ENCODE peak calls at places on chromosomes 1 and 21, in seven cellular contexts. Q is left ventricle myocardium inferior, X is GM10248, H is chondrocyte, M is thoracic aorta, B is tibial nerve, P is uterus. Z is an unnamed sample.

GRCh38 chr1:63498106-63498505 is 24.9 kb downstream of the ITGB3BP start:
- DNase-seq in Q (no peak), X (no peak), H (no peak), M (no peak), B (no peak), P (no peak), Z (no peak)

GRCh38 chr1:54474500-54475235 is 68.5 kb upstream of the SSBP3 start:
- DNase-seq in Q (no peak), X (no peak), H (no peak), M (no peak), B (no peak), P (peak), Z (no peak)

GRCh38 chr1:212458817-212459216 is 26.1 kb downstream of the NENF start:
- DNase-seq in Q (no peak), X (no peak), H (peak), M (no peak), B (no peak), P (no peak), Z (peak)

GRCh38 chr1:154902920-154903566 is 33.0 kb upstream of the KCNN3 start:
- DNase-seq in Q (no peak), X (no peak), H (no peak), M (no peak), B (no peak), P (no peak), Z (no peak)

GRCh38 chr1:2101531-2101930 is 51.3 kb downstream of the PRKCZ start:
- DNase-seq in Q (no peak), X (no peak), H (peak), M (no peak), B (no peak), P (no peak), Z (no peak)

GRCh38 chr21:36717901-36718465 is 19.1 kb downstream of the SIM2 start:
- DNase-seq in Q (no peak), X (no peak), H (no peak), M (no peak), B (no peak), P (no peak), Z (no peak)

GRCh38 chr21:45972353-45972715 is 9.2 kb upstream of the COL6A1 start:
- DNase-seq in Q (peak), X (no peak), H (no peak), M (no peak), B (no peak), P (no peak), Z (no peak)

GRCh38 chr1:89831462-89832113 is 10.8 kb downstream of the LRRC8D start:
- DNase-seq in Q (no peak), X (no peak), H (no peak), M (no peak), B (no peak), P (no peak), Z (no peak)

GRCh38 chr21:38325216-38325615 is 68.4 kb downstream of the KCNJ15 start:
- DNase-seq in Q (no peak), X (no peak), H (no peak), M (no peak), B (no peak), P (no peak), Z (no peak)

GRCh38 chr1:209307836-209308235 is 275.7 kb upstream of the CAMK1G start:
- DNase-seq in Q (no peak), X (no peak), H (no peak), M (no peak), B (no peak), P (no peak), Z (no peak)

GRCh38 chr1:112700290-112701226 is 6.4 kb downstream of the RHOC start:
- DNase-seq in Q (peak), X (peak), H (peak), M (peak), B (peak), P (peak), Z (peak)

GRCh38 chr1:6956488-6957159 is 171.4 kb downstream of the CAMTA1 start:
- DNase-seq in Q (no peak), X (no peak), H (no peak), M (no peak), B (no peak), P (no peak), Z (no peak)

GRCh38 chr1:110471131-110471530 is 20.2 kb downstream of the PROK1 start:
- DNase-seq in Q (no peak), X (no peak), H (no peak), M (no peak), B (no peak), P (no peak), Z (no peak)

GRCh38 chr1:189804352-189804751 is 673.3 kb downstream of the BRINP3 start:
- DNase-seq in Q (no peak), X (no peak), H (no peak), M (no peak), B (no peak), P (no peak), Z (no peak)

GRCh38 chr1:73194965-73195364 is 912.6 kb upstream of the NEGR1 start:
- DNase-seq in Q (no peak), X (no peak), H (no peak), M (no peak), B (no peak), P (no peak), Z (no peak)
- TF ChIP-seq CTCF in Q (no peak), X (no peak), H (no peak), M (no peak), B (no peak), P (no peak), Z (no peak)

GRCh38 chr1:184593612-184594011 is 161.0 kb downstream of the EDEM3 start:
- DNase-seq in Q (no peak), X (no peak), H (no peak), M (no peak), B (no peak), P (no peak), Z (no peak)

GRCh38 chr1:184595609-184596008 is 159.0 kb downstream of the EDEM3 start:
- DNase-seq in Q (no peak), X (no peak), H (no peak), M (no peak), B (no peak), P (no peak), Z (no peak)

GRCh38 chr1:184598403-184598802 is 156.3 kb downstream of the EDEM3 start:
- DNase-seq in Q (no peak), X (no peak), H (no peak), M (no peak), B (no peak), P (no peak), Z (no peak)

GRCh38 chr1:184597652-184598357 is 156.9 kb downstream of the EDEM3 start:
- DNase-seq in Q (no peak), X (no peak), H (no peak), M (no peak), B (no peak), P (no peak), Z (no peak)

DNA sequence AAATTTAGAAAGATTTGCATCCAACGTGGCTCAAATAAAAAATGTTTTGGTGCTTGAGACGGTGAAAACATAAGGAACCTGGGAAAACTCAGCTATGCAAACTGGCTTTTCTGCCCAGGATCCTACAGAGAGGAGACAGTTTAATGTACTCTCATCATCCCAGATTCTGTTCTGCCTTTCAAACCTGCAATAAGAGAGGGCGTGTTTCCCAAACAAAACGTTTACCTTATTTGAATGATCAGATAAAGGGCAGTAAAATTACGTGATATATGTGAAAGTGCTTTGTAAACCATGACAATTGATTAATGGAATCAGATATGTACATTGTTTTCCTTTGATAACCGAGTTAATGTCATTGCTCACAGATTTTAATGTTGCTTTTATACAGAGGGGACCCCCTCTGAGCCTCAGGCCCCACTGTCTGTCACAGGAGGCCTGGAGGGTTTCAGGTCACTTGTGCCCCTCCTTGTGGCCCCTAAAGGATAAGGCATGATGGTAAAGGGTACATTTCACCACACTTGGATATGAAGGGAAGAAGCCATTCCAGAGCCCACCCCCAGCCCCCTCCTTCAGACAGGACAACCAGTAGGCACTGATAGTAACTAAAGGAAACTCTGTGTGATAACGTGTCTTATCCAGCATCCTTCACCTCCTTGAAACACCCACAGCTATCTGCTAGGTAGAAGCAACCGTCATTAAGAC is 157.6 kb downstream of the EDEM3 start:
- DNase-seq in Q (no peak), X (no peak), H (no peak), M (no peak), B (no peak), P (no peak), Z (no peak)
- TF ChIP-seq CTCF in Q (peak), X (no peak), H (peak), M (no peak), B (no peak), P (no peak), Z (no peak)

GRCh38 chr1:153028771-153029170 is 2.2 kb upstream of the SPRR1B start:
- DNase-seq in Q (no peak), X (no peak), H (no peak), M (no peak), B (no peak), P (no peak), Z (no peak)
- TF ChIP-seq CTCF in Q (no peak), X (no peak), H (no peak), M (no peak), B (no peak), P (no peak), Z (no peak)

DNA sequence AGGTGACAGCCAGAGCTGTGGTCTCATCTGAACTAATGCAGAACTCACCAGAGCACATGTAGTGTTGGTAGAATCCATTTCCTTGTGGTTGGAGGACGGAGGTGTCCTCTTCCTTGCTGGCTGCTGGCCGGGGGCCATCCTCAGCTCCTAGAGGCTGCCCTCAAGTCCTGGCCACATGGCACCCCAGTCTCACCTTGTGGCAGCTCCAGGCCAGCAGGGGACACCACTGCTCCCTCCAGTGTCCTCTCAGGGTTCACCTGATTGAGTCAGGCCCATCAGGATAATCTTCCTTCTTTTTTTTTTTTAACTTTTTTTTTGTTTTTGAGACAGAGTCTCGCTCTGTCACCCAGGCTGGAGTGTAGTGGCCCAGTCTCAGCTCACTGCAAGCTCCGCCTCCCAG is 2.9 kb downstream of the KCNE1 start:
- DNase-seq in Q (no peak), X (peak), H (no peak), M (no peak), B (no peak), P (no peak), Z (peak)
- TF ChIP-seq CTCF in Q (peak), X (peak), H (peak), M (no peak), B (no peak), P (no peak), Z (peak)

Z was measured in MM.1S.